ENCODE peak calls at places on chromosomes 7 and 10, in eight cellular contexts. One of them, this sample, is unnamed. For H3K4me1, the result is how much of the 10 kb centered on the place peaks cover.

GRCh38 chr7:127870231-127870907 is 160.9 kb downstream of the LRRC4 start:
- DNase-seq in mucosa of descending colon: no peak
- DNase-seq in heart right ventricle: no peak
- DNase-seq in adrenal gland: no peak
- DNase-seq in PC-9: no peak
- DNase-seq in Peyer's patch: no peak
- DNase-seq in right cardiac atrium: no peak
- DNase-seq in CD8-positive, alpha-beta memory T cell: no peak
- DNase-seq in this sample: no peak

GRCh38 chr7:137983308-137984008 is 18.4 kb downstream of the CREB3L2 start:
- DNase-seq in mucosa of descending colon: no peak
- DNase-seq in CD8-positive, alpha-beta memory T cell: no peak
- DNase-seq in right cardiac atrium: peak
- DNase-seq in adrenal gland: no peak
- DNase-seq in PC-9: no peak
- DNase-seq in Peyer's patch: no peak
- DNase-seq in heart right ventricle: peak
- DNase-seq in this sample: no peak

GRCh38 chr7:123787227-123788007 is 38.6 kb upstream of the WASL start:
- DNase-seq in adrenal gland: peak
- DNase-seq in Peyer's patch: no peak
- DNase-seq in PC-9: peak
- DNase-seq in CD8-positive, alpha-beta memory T cell: no peak
- DNase-seq in mucosa of descending colon: no peak
- DNase-seq in right cardiac atrium: no peak
- DNase-seq in heart right ventricle: no peak
- DNase-seq in this sample: no peak

GRCh38 chr7:4993471-4993870 is 34.5 kb upstream of the MMD2 start:
- DNase-seq in Peyer's patch: no peak
- DNase-seq in CD8-positive, alpha-beta memory T cell: no peak
- DNase-seq in adrenal gland: no peak
- DNase-seq in heart right ventricle: no peak
- DNase-seq in mucosa of descending colon: no peak
- DNase-seq in PC-9: no peak
- DNase-seq in right cardiac atrium: no peak
- DNase-seq in this sample: no peak

GRCh38 chr7:111232249-111233084 is 141.5 kb downstream of the LRRN3 start:
- DNase-seq in heart right ventricle: no peak
- DNase-seq in right cardiac atrium: no peak
- DNase-seq in mucosa of descending colon: no peak
- DNase-seq in CD8-positive, alpha-beta memory T cell: no peak
- DNase-seq in Peyer's patch: no peak
- DNase-seq in adrenal gland: no peak
- DNase-seq in PC-9: peak
- DNase-seq in this sample: no peak

GRCh38 chr7:84022009-84022408 is 172.6 kb downstream of the SEMA3A start:
- DNase-seq in Peyer's patch: no peak
- DNase-seq in heart right ventricle: no peak
- DNase-seq in right cardiac atrium: no peak
- DNase-seq in CD8-positive, alpha-beta memory T cell: no peak
- DNase-seq in adrenal gland: no peak
- DNase-seq in PC-9: no peak
- DNase-seq in mucosa of descending colon: no peak
- DNase-seq in this sample: no peak

GRCh38 chr7:104444019-104444418 is 115.6 kb downstream of the LHFPL3 start:
- DNase-seq in mucosa of descending colon: no peak
- DNase-seq in heart right ventricle: no peak
- DNase-seq in PC-9: no peak
- DNase-seq in right cardiac atrium: no peak
- DNase-seq in CD8-positive, alpha-beta memory T cell: no peak
- DNase-seq in adrenal gland: no peak
- DNase-seq in Peyer's patch: no peak
- DNase-seq in this sample: no peak

GRCh38 chr10:124308811-124309210 is 109.9 kb downstream of the OAT start:
- DNase-seq in heart right ventricle: no peak
- DNase-seq in mucosa of descending colon: no peak
- DNase-seq in PC-9: no peak
- DNase-seq in CD8-positive, alpha-beta memory T cell: no peak
- DNase-seq in Peyer's patch: no peak
- DNase-seq in right cardiac atrium: no peak
- DNase-seq in adrenal gland: no peak
- DNase-seq in this sample: peak

GRCh38 chr10:60349426-60349825 is 40.2 kb downstream of the ANK3 start:
- DNase-seq in adrenal gland: no peak
- DNase-seq in Peyer's patch: no peak
- DNase-seq in PC-9: no peak
- DNase-seq in heart right ventricle: no peak
- DNase-seq in right cardiac atrium: no peak
- DNase-seq in mucosa of descending colon: no peak
- DNase-seq in CD8-positive, alpha-beta memory T cell: no peak
- DNase-seq in this sample: no peak

GRCh38 chr10:77865585-77866324 is 60.8 kb downstream of the DLG5 start:
- DNase-seq in Peyer's patch: no peak
- DNase-seq in heart right ventricle: no peak
- DNase-seq in right cardiac atrium: no peak
- DNase-seq in PC-9: no peak
- DNase-seq in adrenal gland: no peak
- DNase-seq in mucosa of descending colon: peak
- DNase-seq in CD8-positive, alpha-beta memory T cell: no peak
- DNase-seq in this sample: no peak

GRCh38 chr7:109793-110556 is 82.4 kb upstream of the FAM20C start:
- DNase-seq in heart right ventricle: no peak
- DNase-seq in CD8-positive, alpha-beta memory T cell: no peak
- DNase-seq in mucosa of descending colon: no peak
- DNase-seq in Peyer's patch: peak
- DNase-seq in adrenal gland: no peak
- DNase-seq in PC-9: no peak
- DNase-seq in right cardiac atrium: peak
- DNase-seq in this sample: no peak

GRCh38 chr7:69620063-69620462 is 21.8 kb downstream of the AUTS2 start:
- DNase-seq in CD8-positive, alpha-beta memory T cell: no peak
- DNase-seq in Peyer's patch: no peak
- DNase-seq in mucosa of descending colon: no peak
- DNase-seq in heart right ventricle: no peak
- DNase-seq in adrenal gland: no peak
- DNase-seq in right cardiac atrium: no peak
- DNase-seq in PC-9: no peak
- DNase-seq in this sample: no peak

GRCh38 chr7:69817096-69817495 is 218.8 kb downstream of the AUTS2 start:
- DNase-seq in heart right ventricle: no peak
- DNase-seq in Peyer's patch: no peak
- DNase-seq in right cardiac atrium: no peak
- DNase-seq in CD8-positive, alpha-beta memory T cell: no peak
- DNase-seq in adrenal gland: no peak
- DNase-seq in PC-9: no peak
- DNase-seq in mucosa of descending colon: no peak
- DNase-seq in this sample: no peak

GRCh38 chr7:45702751-45703150 is 128.6 kb downstream of the ADCY1 start:
- DNase-seq in Peyer's patch: no peak
- DNase-seq in PC-9: no peak
- DNase-seq in heart right ventricle: no peak
- DNase-seq in right cardiac atrium: no peak
- DNase-seq in CD8-positive, alpha-beta memory T cell: no peak
- DNase-seq in adrenal gland: no peak
- DNase-seq in mucosa of descending colon: no peak
- DNase-seq in this sample: no peak

GRCh38 chr10:75086278-75086934 is 25.1 kb upstream of the SAMD8 start:
- DNase-seq in right cardiac atrium: no peak
- DNase-seq in Peyer's patch: no peak
- DNase-seq in adrenal gland: no peak
- DNase-seq in PC-9: no peak
- DNase-seq in CD8-positive, alpha-beta memory T cell: no peak
- DNase-seq in heart right ventricle: no peak
- DNase-seq in mucosa of descending colon: no peak
- DNase-seq in this sample: no peak

GRCh38 chr10:123045961-123046731 is 37.3 kb downstream of the ACADSB start:
- DNase-seq in PC-9: no peak
- DNase-seq in heart right ventricle: no peak
- DNase-seq in right cardiac atrium: no peak
- DNase-seq in mucosa of descending colon: no peak
- DNase-seq in Peyer's patch: no peak
- DNase-seq in adrenal gland: no peak
- DNase-seq in CD8-positive, alpha-beta memory T cell: no peak
- DNase-seq in this sample: no peak

GRCh38 chr10:27099916-27100799 is at the start of gene ANKRD26:
- DNase-seq in adrenal gland: peak
- DNase-seq in heart right ventricle: peak
- DNase-seq in mucosa of descending colon: peak
- DNase-seq in CD8-positive, alpha-beta memory T cell: peak
- DNase-seq in Peyer's patch: peak
- DNase-seq in right cardiac atrium: peak
- DNase-seq in PC-9: peak
- DNase-seq in this sample: peak

GRCh38 chr7:123682690-123683089 is 27.0 kb downstream of the LMOD2 start:
- DNase-seq in CD8-positive, alpha-beta memory T cell: no peak
- DNase-seq in Peyer's patch: no peak
- DNase-seq in PC-9: peak
- DNase-seq in adrenal gland: no peak
- DNase-seq in heart right ventricle: no peak
- DNase-seq in right cardiac atrium: no peak
- DNase-seq in mucosa of descending colon: no peak
- DNase-seq in this sample: no peak

GRCh38 chr10:44963772-44964633 is 4.4 kb downstream of the RASSF4 start:
- DNase-seq in PC-9: no peak
- DNase-seq in adrenal gland: no peak
- DNase-seq in mucosa of descending colon: no peak
- DNase-seq in CD8-positive, alpha-beta memory T cell: no peak
- DNase-seq in right cardiac atrium: peak
- DNase-seq in heart right ventricle: peak
- DNase-seq in Peyer's patch: peak
- DNase-seq in this sample: peak

GRCh38 chr7:118312966-118313365 is 88.5 kb downstream of the ANKRD7 start:
- DNase-seq in Peyer's patch: no peak
- DNase-seq in PC-9: no peak
- DNase-seq in adrenal gland: no peak
- DNase-seq in right cardiac atrium: no peak
- DNase-seq in mucosa of descending colon: no peak
- DNase-seq in heart right ventricle: no peak
- DNase-seq in CD8-positive, alpha-beta memory T cell: no peak
- DNase-seq in this sample: no peak

GRCh38 chr7:7795203-7795602 is 76.8 kb upstream of the RPA3 start:
- DNase-seq in mucosa of descending colon: no peak
- DNase-seq in Peyer's patch: no peak
- DNase-seq in heart right ventricle: no peak
- DNase-seq in right cardiac atrium: no peak
- DNase-seq in CD8-positive, alpha-beta memory T cell: no peak
- DNase-seq in PC-9: no peak
- DNase-seq in adrenal gland: no peak
- DNase-seq in this sample: no peak

DNA sequence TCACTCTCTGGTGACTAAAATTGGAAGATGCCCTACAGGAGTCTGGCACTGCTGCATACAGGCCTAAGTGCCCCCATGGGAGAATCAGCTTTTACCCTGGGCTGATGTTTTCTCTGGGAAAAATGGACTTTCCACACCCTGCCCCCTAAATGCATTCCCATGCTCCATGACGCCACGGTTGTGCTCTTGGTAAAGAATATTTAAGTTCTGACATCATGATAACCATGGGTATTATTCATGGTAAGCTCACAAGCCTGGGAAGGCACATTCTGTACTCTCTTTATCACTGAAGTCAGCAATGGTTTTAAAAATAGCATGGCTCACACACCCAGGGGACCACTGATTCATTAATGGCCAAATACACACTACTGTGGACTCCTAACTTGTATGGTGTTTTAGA is 43.4 kb downstream of the HIPK2 start:
- DNase-seq in heart right ventricle: no peak
- DNase-seq in right cardiac atrium: no peak
- DNase-seq in Peyer's patch: peak
- DNase-seq in PC-9: no peak
- DNase-seq in CD8-positive, alpha-beta memory T cell: no peak
- DNase-seq in mucosa of descending colon: no peak
- DNase-seq in adrenal gland: peak
- DNase-seq in this sample: no peak
- H3K4me1 ChIP-seq in heart right ventricle: half or more
- H3K4me1 ChIP-seq in right cardiac atrium: half or more
- H3K4me1 ChIP-seq in Peyer's patch: under half
- H3K4me1 ChIP-seq in PC-9: under half
- H3K4me1 ChIP-seq in CD8-positive, alpha-beta memory T cell: under half
- H3K4me1 ChIP-seq in mucosa of descending colon: under half
- H3K4me1 ChIP-seq in adrenal gland: half or more
- H3K4me1 ChIP-seq in this sample: under half

GRCh38 chr7:151380199-151381082 is 29.4 kb downstream of the WDR86 start:
- DNase-seq in mucosa of descending colon: no peak
- DNase-seq in right cardiac atrium: no peak
- DNase-seq in heart right ventricle: no peak
- DNase-seq in adrenal gland: no peak
- DNase-seq in CD8-positive, alpha-beta memory T cell: no peak
- DNase-seq in Peyer's patch: no peak
- DNase-seq in PC-9: no peak
- DNase-seq in this sample: no peak
- H3K4me3 ChIP-seq in mucosa of descending colon: no peak
- H3K4me3 ChIP-seq in right cardiac atrium: no peak
- H3K4me3 ChIP-seq in heart right ventricle: no peak
- H3K4me3 ChIP-seq in adrenal gland: no peak
- H3K4me3 ChIP-seq in CD8-positive, alpha-beta memory T cell: no peak
- H3K4me3 ChIP-seq in Peyer's patch: no peak
- H3K4me3 ChIP-seq in PC-9: no peak
- H3K4me3 ChIP-seq in this sample: no peak

GRCh38 chr10:73119952-73120351 is 9.7 kb downstream of the NUDT13 start:
- DNase-seq in heart right ventricle: no peak
- DNase-seq in PC-9: no peak
- DNase-seq in CD8-positive, alpha-beta memory T cell: no peak
- DNase-seq in mucosa of descending colon: no peak
- DNase-seq in adrenal gland: peak
- DNase-seq in Peyer's patch: no peak
- DNase-seq in right cardiac atrium: no peak
- DNase-seq in this sample: no peak

GRCh38 chr10:73117976-73118743 is 7.9 kb downstream of the NUDT13 start:
- DNase-seq in right cardiac atrium: no peak
- DNase-seq in CD8-positive, alpha-beta memory T cell: no peak
- DNase-seq in Peyer's patch: no peak
- DNase-seq in adrenal gland: no peak
- DNase-seq in heart right ventricle: no peak
- DNase-seq in mucosa of descending colon: no peak
- DNase-seq in PC-9: peak
- DNase-seq in this sample: no peak

GRCh38 chr10:73119457-73119856 is 9.2 kb downstream of the NUDT13 start:
- DNase-seq in CD8-positive, alpha-beta memory T cell: no peak
- DNase-seq in PC-9: no peak
- DNase-seq in right cardiac atrium: no peak
- DNase-seq in Peyer's patch: no peak
- DNase-seq in mucosa of descending colon: no peak
- DNase-seq in adrenal gland: no peak
- DNase-seq in heart right ventricle: no peak
- DNase-seq in this sample: no peak

GRCh38 chr10:73113543-73113942 is 3.3 kb downstream of the NUDT13 start:
- DNase-seq in right cardiac atrium: no peak
- DNase-seq in Peyer's patch: no peak
- DNase-seq in mucosa of descending colon: no peak
- DNase-seq in heart right ventricle: no peak
- DNase-seq in CD8-positive, alpha-beta memory T cell: no peak
- DNase-seq in PC-9: no peak
- DNase-seq in adrenal gland: no peak
- DNase-seq in this sample: no peak

GRCh38 chr10:73116017-73116416 is 5.8 kb downstream of the NUDT13 start:
- DNase-seq in right cardiac atrium: no peak
- DNase-seq in mucosa of descending colon: no peak
- DNase-seq in PC-9: no peak
- DNase-seq in CD8-positive, alpha-beta memory T cell: no peak
- DNase-seq in adrenal gland: no peak
- DNase-seq in heart right ventricle: no peak
- DNase-seq in Peyer's patch: no peak
- DNase-seq in this sample: no peak
- H3K4me1 ChIP-seq in right cardiac atrium: under half
- H3K4me1 ChIP-seq in mucosa of descending colon: under half
- H3K4me1 ChIP-seq in PC-9: under half
- H3K4me1 ChIP-seq in CD8-positive, alpha-beta memory T cell: under half
- H3K4me1 ChIP-seq in adrenal gland: under half
- H3K4me1 ChIP-seq in heart right ventricle: under half
- H3K4me1 ChIP-seq in Peyer's patch: under half
- H3K4me1 ChIP-seq in this sample: under half

GRCh38 chr7:131605280-131605878 is 49.0 kb upstream of the PODXL start:
- DNase-seq in Peyer's patch: no peak
- DNase-seq in mucosa of descending colon: no peak
- DNase-seq in heart right ventricle: no peak
- DNase-seq in CD8-positive, alpha-beta memory T cell: no peak
- DNase-seq in right cardiac atrium: no peak
- DNase-seq in adrenal gland: no peak
- DNase-seq in PC-9: no peak
- DNase-seq in this sample: no peak
- H3K4me3 ChIP-seq in Peyer's patch: no peak
- H3K4me3 ChIP-seq in mucosa of descending colon: no peak
- H3K4me3 ChIP-seq in heart right ventricle: no peak
- H3K4me3 ChIP-seq in CD8-positive, alpha-beta memory T cell: no peak
- H3K4me3 ChIP-seq in right cardiac atrium: no peak
- H3K4me3 ChIP-seq in adrenal gland: no peak
- H3K4me3 ChIP-seq in PC-9: no peak
- H3K4me3 ChIP-seq in this sample: no peak